ENCODE peak calls at places on chromosomes 3 and 15, in five cellular contexts. R is brain microvascular endothelial cell, L is breast epithelium, J is AG04450, F is DND-41. B is an unnamed sample.

GRCh38 chr3:42451116-42451515 is 40.7 kb upstream of the LYZL4 start:
- DNase-seq in R (no peak), L (no peak), J (no peak), F (no peak), B (no peak)

GRCh38 chr3:71066849-71067261 is 516.7 kb downstream of the FOXP1 start:
- DNase-seq in R (peak), L (no peak), J (no peak), F (peak), B (peak)

GRCh38 chr3:16704938-16705337 is 99.7 kb upstream of the DAZL start:
- DNase-seq in R (no peak), L (no peak), J (no peak), F (no peak), B (no peak)

GRCh38 chr15:32669870-32670623 is 28.5 kb downstream of the SCG5 start:
- DNase-seq in R (no peak), L (no peak), J (no peak), F (no peak), B (no peak)

GRCh38 chr3:161171113-161171512 is 50.0 kb upstream of the NMD3 start:
- DNase-seq in R (peak), L (no peak), J (peak), F (no peak), B (peak)

GRCh38 chr15:25783607-25784131 is 79.5 kb downstream of the ATP10A start:
- DNase-seq in R (no peak), L (no peak), J (no peak), F (no peak), B (no peak)

GRCh38 chr3:40097507-40098117 is 211.9 kb upstream of the EIF1B start:
- DNase-seq in R (no peak), L (no peak), J (no peak), F (no peak), B (no peak)

GRCh38 chr3:45881031-45882022 is 5.0 kb upstream of the CCR9 start:
- DNase-seq in R (peak), L (no peak), J (no peak), F (peak), B (no peak)

GRCh38 chr3:97994328-97994945 is 22.2 kb upstream of the RIOX2 start:
- DNase-seq in R (no peak), L (no peak), J (no peak), F (no peak), B (no peak)

GRCh38 chr3:172391592-172392302 is 56.5 kb downstream of the GHSR start:
- DNase-seq in R (peak), L (no peak), J (peak), F (no peak), B (no peak)

GRCh38 chr3:123807820-123808219 is 76.3 kb downstream of the MYLK start:
- DNase-seq in R (no peak), L (no peak), J (no peak), F (no peak), B (no peak)
- H3K4me3 ChIP-seq in R (no peak), L (no peak), J (no peak), F (no peak), B (no peak)

DNA sequence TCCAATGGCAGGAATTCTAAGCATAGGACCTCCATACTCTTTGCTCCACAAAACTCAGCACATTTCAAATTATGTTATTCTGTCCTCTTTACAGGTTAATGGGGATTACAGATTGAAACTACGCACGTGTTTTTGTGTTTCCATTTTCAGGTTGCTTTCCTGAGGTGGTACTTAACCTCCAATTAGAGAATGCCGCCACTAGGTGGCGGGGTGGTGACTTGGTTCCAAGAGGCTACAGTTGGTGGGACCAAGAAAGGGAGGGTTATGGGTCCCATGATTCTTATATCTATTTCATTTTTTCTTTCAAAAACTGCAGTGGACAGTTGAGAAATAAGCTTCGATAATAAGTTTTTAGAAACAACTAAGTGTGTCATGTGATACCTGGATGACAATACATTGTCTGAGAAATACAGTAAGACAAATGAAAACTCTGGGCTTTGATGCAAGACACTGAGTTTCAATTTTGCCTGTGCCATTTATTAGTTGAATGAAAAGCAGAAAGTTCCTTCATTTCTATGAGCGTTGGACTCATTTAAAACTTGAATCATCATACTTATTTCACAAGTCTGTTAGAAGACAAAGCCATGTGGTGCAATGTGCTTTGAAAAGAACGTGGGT is 539.0 kb downstream of the FGF12 start:
- DNase-seq in R (peak), L (no peak), J (no peak), F (peak), B (peak)
- TF ChIP-seq CTCF in R (peak), L (peak), J (peak), F (peak), B (peak)

DNA sequence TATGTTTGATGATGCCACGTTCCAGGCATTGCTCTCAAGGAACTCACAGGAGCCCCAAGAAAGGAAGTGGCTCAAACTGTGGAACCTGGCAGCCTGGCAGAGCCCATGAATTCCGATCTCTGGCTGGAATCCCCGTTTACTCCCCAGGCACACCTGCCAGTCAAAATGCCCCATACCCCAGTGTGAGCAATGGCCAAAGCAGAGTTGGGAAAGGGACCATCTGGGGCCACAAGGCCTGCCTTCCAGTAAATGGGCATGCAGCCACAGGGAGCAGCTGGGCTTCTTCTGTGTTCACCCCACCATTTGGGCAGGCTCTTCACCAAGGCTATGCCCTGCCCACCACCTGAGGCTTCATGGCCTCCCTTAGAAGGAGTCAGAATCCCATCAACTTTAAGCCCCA is 257.0 kb upstream of the GOLGA6L4 start:
- DNase-seq in R (no peak), L (no peak), J (no peak), F (no peak), B (no peak)
- H3K27ac ChIP-seq in R (no peak), L (no peak), J (no peak), F (no peak), B (no peak)

DNA sequence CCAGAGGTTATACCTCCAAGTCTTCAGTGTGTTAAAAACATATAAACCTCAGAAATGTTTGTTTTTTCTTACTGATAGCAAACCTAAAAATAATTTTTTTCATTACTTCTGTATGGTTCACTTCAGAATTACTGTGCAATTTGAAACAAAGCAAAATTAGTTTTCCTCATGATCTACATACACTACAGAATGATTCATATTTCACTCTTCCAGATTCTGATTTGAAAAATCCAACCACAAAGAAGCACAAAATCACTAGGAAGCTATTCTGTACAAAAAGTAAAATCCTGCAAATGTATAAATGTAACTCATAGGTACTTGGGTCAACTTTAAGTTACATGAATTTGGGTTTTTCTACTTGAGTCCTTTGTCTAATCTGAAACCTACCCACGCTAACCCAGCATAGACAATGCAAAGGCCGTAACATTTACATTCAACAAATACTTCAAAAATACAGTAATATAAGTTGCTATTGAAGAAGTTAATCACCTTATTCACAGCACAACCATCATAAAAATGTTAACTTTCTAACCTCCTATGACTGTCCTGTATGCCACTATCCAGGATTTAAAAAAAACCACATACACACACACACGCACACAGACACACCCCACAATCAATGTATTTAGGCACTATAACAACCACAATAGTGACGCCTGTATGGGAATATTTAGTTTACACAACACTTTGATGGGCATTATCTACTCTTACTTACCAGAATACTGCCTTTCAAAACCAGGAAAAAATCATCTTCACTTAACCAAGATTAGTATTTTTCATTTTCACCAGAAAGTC is 11.5 kb downstream of the ATP13A3 start:
- DNase-seq in R (no peak), L (no peak), J (no peak), F (no peak), B (no peak)
- H3K4me3 ChIP-seq in R (no peak), L (no peak), J (no peak), F (no peak), B (no peak)

GRCh38 chr3:183260167-183260904 is 7.3 kb downstream of the B3GNT5 start:
- DNase-seq in R (no peak), L (no peak), J (no peak), F (no peak), B (no peak)
- TF ChIP-seq CTCF in R (no peak), L (no peak), J (no peak), F (no peak), B (no peak)

B was measured in tibial artery.